ENCODE peak calls at places on chromosomes 12 and 14, in eight cellular contexts. K is naive thymus-derived CD4-positive, alpha-beta T cell; A is body of pancreas; X is GM23338; O is lower lobe of right lung; P is heart right ventricle; B is neural progenitor cell; J is cardiac muscle cell. R is an unnamed sample. For H3K4me1 and H3K36me3, the result is how much of the 10 kb centered on the place peaks cover.

GRCh38 chr12:122974892-122975789 is at the start of gene OGFOD2:
- DNase-seq in O (peak), B (peak), A (peak), P (peak), J (peak), K (peak), X (peak), R (peak)

GRCh38 chr14:87994974-87995373 is 2.0 kb upstream of the GALC start:
- DNase-seq in K (no peak), P (no peak), X (no peak), J (peak), B (no peak), O (no peak), A (no peak), R (no peak)

GRCh38 chr14:23727566-23728335 is 91.6 kb downstream of the DHRS2 start:
- DNase-seq in A (no peak), O (no peak), P (no peak), J (peak), X (peak), B (peak), K (peak), R (peak)

GRCh38 chr12:129067482-129067881 is 214.2 kb downstream of the GLT1D1 start:
- DNase-seq in X (peak), P (no peak), B (peak), J (no peak), A (no peak), K (no peak), O (no peak), R (no peak)

GRCh38 chr12:68863109-68863770 is 55.3 kb downstream of the MDM2 start:
- DNase-seq in P (no peak), A (no peak), O (no peak), B (no peak), J (no peak), X (no peak), K (no peak), R (no peak)

GRCh38 chr12:68919581-68920239 is 13.3 kb downstream of the CPM start:
- DNase-seq in O (no peak), X (no peak), P (no peak), K (no peak), J (peak), B (no peak), A (no peak), R (no peak)

GRCh38 chr14:74985028-74985310 is 17.8 kb upstream of the EIF2B2 start:
- DNase-seq in X (no peak), P (no peak), O (no peak), J (no peak), B (no peak), K (no peak), A (no peak), R (no peak)

GRCh38 chr14:50085570-50086315 is 30.6 kb downstream of the VCPKMT start:
- DNase-seq in X (no peak), B (no peak), A (no peak), P (no peak), K (no peak), O (no peak), J (peak), R (no peak)

GRCh38 chr12:6547987-6548386 is 7.9 kb downstream of the IFFO1 start:
- DNase-seq in J (peak), B (no peak), K (no peak), O (no peak), A (no peak), X (no peak), P (peak), R (no peak)

GRCh38 chr12:48817957-48818830 is at the start of gene CACNB3:
- DNase-seq in X (peak), O (peak), B (peak), K (peak), A (peak), P (peak), J (peak), R (peak)

GRCh38 chr12:21940972-21941521 is at the start of gene ABCC9:
- DNase-seq in P (peak), X (peak), A (peak), J (peak), O (peak), B (peak), K (no peak), R (no peak)

GRCh38 chr12:26870491-26871419 is 37.8 kb upstream of the ITPR2 start:
- DNase-seq in X (no peak), K (no peak), O (peak), J (peak), B (no peak), A (peak), P (peak), R (no peak)

GRCh38 chr12:62862259-62862881 is 72.6 kb downstream of the PPM1H start:
- DNase-seq in P (no peak), J (peak), X (no peak), A (no peak), B (no peak), K (no peak), O (no peak), R (no peak)

GRCh38 chr14:38868415-38869290 is 234.4 kb downstream of the SEC23A start:
- DNase-seq in K (no peak), B (no peak), X (no peak), A (peak), P (no peak), J (no peak), O (no peak), R (no peak)

GRCh38 chr14:104403421-104404220 is 175.9 kb upstream of the C14orf180 start:
- DNase-seq in O (no peak), A (no peak), X (no peak), B (no peak), K (no peak), P (no peak), J (no peak), R (no peak)

GRCh38 chr12:1529862-1530591 is 64.4 kb downstream of the FBXL14 start:
- DNase-seq in X (peak), P (peak), O (no peak), A (no peak), K (no peak), B (peak), J (no peak), R (no peak)

GRCh38 chr14:54000341-54000811 is 43.8 kb upstream of the BMP4 start:
- DNase-seq in A (no peak), O (no peak), P (no peak), K (no peak), J (peak), B (no peak), X (no peak), R (no peak)

GRCh38 chr14:103508930-103509329 is 13.7 kb downstream of the CKB start:
- DNase-seq in J (no peak), K (no peak), P (no peak), B (no peak), A (no peak), O (no peak), X (no peak), R (no peak)

GRCh38 chr14:79331820-79332219 is 879.5 kb downstream of the DIO2 start:
- DNase-seq in K (no peak), A (no peak), P (no peak), J (no peak), B (no peak), O (no peak), X (no peak), R (no peak)

GRCh38 chr12:32249701-32250270 is 143.1 kb downstream of the BICD1 start:
- DNase-seq in A (no peak), J (no peak), K (no peak), B (peak), O (no peak), P (no peak), X (peak), R (peak)

GRCh38 chr14:70303528-70304293 is 55.8 kb downstream of the COX16 start:
- DNase-seq in P (no peak), O (no peak), A (no peak), B (no peak), J (no peak), K (no peak), X (peak), R (no peak)

GRCh38 chr14:54147285-54147684 is 190.7 kb upstream of the BMP4 start:
- DNase-seq in J (peak), O (no peak), P (no peak), X (no peak), A (no peak), K (no peak), B (no peak), R (no peak)

GRCh38 chr12:31729728-31730127 is 907 bp upstream of the AMN1 start:
- DNase-seq in A (no peak), K (no peak), B (no peak), X (no peak), J (no peak), P (no peak), O (no peak), R (no peak)

GRCh38 chr14:77301103-77301502 is 19.6 kb downstream of the POMT2 start:
- DNase-seq in P (peak), X (peak), A (peak), B (peak), K (peak), O (peak), J (peak), R (peak)

GRCh38 chr12:104602901-104603300 is 146.2 kb downstream of the CHST11 start:
- DNase-seq in P (no peak), B (no peak), A (no peak), J (no peak), K (no peak), O (no peak), X (no peak), R (no peak)

GRCh38 chr12:50234347-50234746 is 49.0 kb downstream of the LIMA1 start:
- DNase-seq in B (no peak), P (no peak), X (peak), A (no peak), O (no peak), K (no peak), J (no peak), R (no peak)

GRCh38 chr12:116651089-116651488 is 86.8 kb downstream of the SPRING1 start:
- DNase-seq in X (no peak), J (no peak), K (no peak), O (no peak), P (no peak), B (no peak), A (no peak), R (no peak)

GRCh38 chr12:69569236-69569635 is 16.0 kb upstream of the CCT2 start:
- DNase-seq in P (no peak), X (no peak), O (no peak), J (no peak), A (no peak), K (no peak), B (no peak), R (no peak)

GRCh38 chr12:113302925-113303640 is 31.8 kb downstream of the SLC8B1 start:
- DNase-seq in K (peak), P (no peak), J (no peak), B (peak), X (no peak), O (no peak), A (no peak), R (no peak)

GRCh38 chr14:41668346-41668745 is 61.7 kb downstream of the LRFN5 start:
- DNase-seq in B (no peak), P (no peak), J (peak), X (no peak), O (no peak), K (no peak), A (no peak), R (no peak)

GRCh38 chr14:81990312-81990761 is 456.7 kb upstream of the SEL1L start:
- DNase-seq in O (no peak), B (peak), A (peak), P (peak), K (peak), J (peak), X (peak), R (peak)

GRCh38 chr12:26043139-26044006 is 81.5 kb downstream of the BHLHE41 start:
- DNase-seq in K (no peak), O (no peak), J (no peak), X (peak), B (no peak), P (no peak), A (no peak), R (no peak)

GRCh38 chr12:49198431-49199155 is 9.7 kb upstream of the TUBA1A start:
- DNase-seq in A (no peak), B (peak), P (peak), J (peak), K (no peak), O (no peak), X (peak), R (peak)

GRCh38 chr12:8032242-8033152 is at the start of gene FOXJ2:
- DNase-seq in P (peak), K (peak), J (peak), A (peak), X (peak), O (peak), B (peak), R (peak)

GRCh38 chr12:51942501-51943000 is 8.9 kb upstream of the ACVR1B start:
- DNase-seq in J (no peak), A (no peak), P (no peak), K (no peak), O (no peak), B (no peak), X (no peak), R (no peak)

GRCh38 chr14:78690836-78691235 is 520.7 kb downstream of the NRXN3 start:
- DNase-seq in B (no peak), J (peak), K (no peak), A (no peak), X (no peak), O (no peak), P (no peak), R (no peak)

GRCh38 chr12:70576341-70577282 is 60.6 kb downstream of the PTPRB start:
- DNase-seq in P (no peak), A (no peak), O (no peak), K (peak), J (peak), B (peak), X (peak), R (peak)

GRCh38 chr12:64675795-64676194 is 65.5 kb downstream of the RASSF3 start:
- DNase-seq in J (peak), P (peak), B (no peak), K (peak), X (no peak), O (no peak), A (peak), R (no peak)

GRCh38 chr12:56385873-56386272 is 23.2 kb upstream of the APOF start:
- DNase-seq in K (no peak), O (no peak), P (no peak), J (peak), B (no peak), A (peak), X (no peak), R (no peak)

GRCh38 chr12:124387510-124387855 is 92.6 kb downstream of the RFLNA start:
- DNase-seq in X (no peak), B (no peak), O (peak), P (peak), J (no peak), A (peak), K (no peak), R (no peak)
- H3K4me1 ChIP-seq in X (under half), B (under half), O (half or more), P (under half), J (under half), A (half or more), K (under half), R (under half)

GRCh38 chr12:124347335-124347734 is 52.4 kb downstream of the RFLNA start:
- DNase-seq in X (no peak), P (no peak), K (no peak), A (no peak), B (no peak), J (no peak), O (no peak), R (no peak)

GRCh38 chr12:124344526-124344925 is 49.6 kb downstream of the RFLNA start:
- DNase-seq in B (no peak), O (no peak), K (no peak), X (no peak), P (no peak), A (no peak), J (no peak), R (no peak)

GRCh38 chr12:124347805-124348658 is 53.1 kb downstream of the RFLNA start:
- DNase-seq in B (peak), X (peak), K (peak), J (no peak), A (no peak), O (no peak), P (no peak), R (peak)

GRCh38 chr12:124346425-124347168 is 51.7 kb downstream of the RFLNA start:
- DNase-seq in X (no peak), A (no peak), O (no peak), K (no peak), J (no peak), P (no peak), B (no peak), R (no peak)

DNA sequence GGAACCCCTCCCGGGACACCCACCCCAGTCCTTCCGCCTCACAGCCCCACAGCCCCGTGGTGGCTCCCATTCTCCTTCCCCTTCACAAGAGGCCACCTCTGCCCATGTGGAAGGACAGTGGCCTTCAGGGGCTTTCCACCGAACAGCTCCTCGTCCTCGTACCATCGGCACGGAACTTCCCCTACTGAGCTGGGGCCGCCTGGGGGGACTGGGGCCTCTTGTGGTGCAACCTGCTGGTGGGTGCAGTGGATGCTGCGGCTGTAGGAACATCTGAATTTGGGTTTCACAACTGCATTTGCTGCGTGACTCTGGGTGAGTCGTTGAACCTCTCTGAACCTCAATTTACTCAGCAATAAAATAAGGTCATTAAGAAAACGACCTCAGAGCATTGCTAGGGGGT is 50.9 kb downstream of the RFLNA start:
- DNase-seq in B (no peak), P (no peak), O (no peak), X (no peak), J (no peak), K (no peak), A (no peak), R (no peak)
- H3K36me3 ChIP-seq in B (under half), P (half or more), O (half or more), X (under half), J (half or more), K (under half), A (under half), R (under half)

GRCh38 chr14:106215229-106215628 is 688.8 kb downstream of the TMEM121 start:
- DNase-seq in K (no peak), X (no peak), B (no peak), A (no peak), J (no peak), P (no peak), O (no peak), R (no peak)
- H3K4me1 ChIP-seq in K (under half), X (under half), B (under half), A (under half), J (under half), P (under half), O (under half), R (under half)

DNA sequence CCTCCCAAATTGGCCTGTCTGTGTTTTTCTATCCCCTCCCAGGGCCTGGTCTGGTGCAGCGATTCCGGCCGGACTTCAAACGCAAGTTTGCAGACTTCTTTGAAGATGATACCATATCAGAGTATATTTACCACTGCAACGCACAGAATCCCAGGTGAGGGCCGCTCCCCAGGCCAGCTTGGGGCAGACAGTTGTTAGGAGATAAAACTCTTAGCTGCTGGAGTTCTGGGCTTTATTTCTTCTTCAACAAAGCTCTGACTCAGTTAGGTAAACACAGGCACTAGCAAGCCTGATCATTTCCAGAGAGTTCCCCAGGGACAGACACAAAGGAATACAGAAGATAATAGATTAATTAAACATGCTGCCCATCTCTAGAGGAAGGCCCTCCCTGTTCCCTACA is 8.3 kb downstream of the ABHD4 start:
- DNase-seq in K (no peak), X (no peak), O (no peak), P (no peak), J (no peak), A (no peak), B (no peak), R (no peak)
- H3K36me3 ChIP-seq in K (under half), X (half or more), O (half or more), P (under half), J (half or more), A (under half), B (under half), R (under half)

DNA sequence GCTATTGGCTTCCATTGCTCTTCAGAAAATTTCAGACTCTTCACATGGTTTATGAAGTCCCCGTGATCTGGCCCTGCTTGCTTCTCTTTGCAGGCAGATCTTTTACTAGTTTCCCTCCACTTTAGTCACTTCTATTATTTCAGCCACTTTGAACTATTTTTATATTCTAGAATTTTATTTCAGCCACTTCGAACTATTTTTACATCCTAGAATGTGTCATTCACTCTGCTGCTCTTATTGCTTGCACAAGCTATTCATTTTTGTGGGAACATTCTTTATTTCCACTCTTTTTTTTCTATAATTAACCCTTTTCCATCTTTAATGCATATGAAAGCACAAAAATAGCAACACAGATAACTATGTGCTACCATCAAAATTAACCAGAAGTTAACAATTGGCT is 24.5 kb downstream of the TSHR start:
- DNase-seq in A (no peak), K (no peak), X (no peak), B (no peak), J (no peak), P (no peak), O (no peak), R (no peak)
- H3K4me1 ChIP-seq in A (under half), K (under half), X (under half), B (under half), J (under half), P (under half), O (under half), R (under half)

R was measured in HAP-1.